ENCODE peak calls at places on chromosomes 13 and 19, in seven cellular contexts. One of them, this sample, is unnamed.

GRCh38 chr19:54002495-54003315 is 11.3 kb downstream of the CACNG6 start:
- DNase-seq in neuronal stem cell: no peak
- DNase-seq in mesenchymal stem cell: no peak
- DNase-seq in trophoblast cell: no peak
- DNase-seq in IMR-90: no peak
- DNase-seq in H1: no peak
- DNase-seq in mesendoderm: no peak
- DNase-seq in this sample: no peak

GRCh38 chr13:99214232-99214631 is 13.6 kb downstream of the UBAC2 start:
- DNase-seq in trophoblast cell: no peak
- DNase-seq in H1: no peak
- DNase-seq in neuronal stem cell: no peak
- DNase-seq in IMR-90: no peak
- DNase-seq in mesenchymal stem cell: no peak
- DNase-seq in mesendoderm: no peak
- DNase-seq in this sample: no peak

GRCh38 chr19:7751157-7751783 is 3.9 kb upstream of the CD209 start:
- DNase-seq in H1: no peak
- DNase-seq in mesendoderm: no peak
- DNase-seq in trophoblast cell: no peak
- DNase-seq in mesenchymal stem cell: no peak
- DNase-seq in neuronal stem cell: no peak
- DNase-seq in IMR-90: peak
- DNase-seq in this sample: no peak

GRCh38 chr13:88764103-88764502 is 1092.9 kb downstream of the SLITRK5 start:
- DNase-seq in trophoblast cell: no peak
- DNase-seq in H1: no peak
- DNase-seq in mesenchymal stem cell: no peak
- DNase-seq in mesendoderm: peak
- DNase-seq in IMR-90: no peak
- DNase-seq in neuronal stem cell: no peak
- DNase-seq in this sample: no peak

GRCh38 chr13:96431044-96431581 is 341.2 kb downstream of the HS6ST3 start:
- DNase-seq in trophoblast cell: no peak
- DNase-seq in IMR-90: no peak
- DNase-seq in mesenchymal stem cell: no peak
- DNase-seq in mesendoderm: peak
- DNase-seq in H1: no peak
- DNase-seq in neuronal stem cell: no peak
- DNase-seq in this sample: no peak

GRCh38 chr19:16525751-16526481 is 16.3 kb downstream of the CHERP start:
- DNase-seq in neuronal stem cell: no peak
- DNase-seq in trophoblast cell: no peak
- DNase-seq in mesenchymal stem cell: no peak
- DNase-seq in H1: no peak
- DNase-seq in IMR-90: no peak
- DNase-seq in mesendoderm: no peak
- DNase-seq in this sample: no peak

GRCh38 chr19:6551607-6552450 is 21.0 kb downstream of the TNFSF9 start:
- DNase-seq in mesendoderm: peak
- DNase-seq in neuronal stem cell: no peak
- DNase-seq in H1: no peak
- DNase-seq in trophoblast cell: no peak
- DNase-seq in IMR-90: no peak
- DNase-seq in mesenchymal stem cell: no peak
- DNase-seq in this sample: peak

GRCh38 chr13:97448503-97449251 is 14.7 kb downstream of the RAP2A start:
- DNase-seq in H1: no peak
- DNase-seq in mesendoderm: peak
- DNase-seq in IMR-90: no peak
- DNase-seq in trophoblast cell: peak
- DNase-seq in mesenchymal stem cell: no peak
- DNase-seq in neuronal stem cell: no peak
- DNase-seq in this sample: no peak

GRCh38 chr19:13797870-13798269 is 2.6 kb downstream of the ZSWIM4 start:
- DNase-seq in H1: no peak
- DNase-seq in neuronal stem cell: no peak
- DNase-seq in IMR-90: peak
- DNase-seq in mesenchymal stem cell: no peak
- DNase-seq in mesendoderm: no peak
- DNase-seq in trophoblast cell: peak
- DNase-seq in this sample: no peak

GRCh38 chr19:14395710-14396338 is 14.6 kb downstream of the ADGRE5 start:
- DNase-seq in neuronal stem cell: no peak
- DNase-seq in IMR-90: no peak
- DNase-seq in mesenchymal stem cell: no peak
- DNase-seq in H1: no peak
- DNase-seq in mesendoderm: no peak
- DNase-seq in trophoblast cell: no peak
- DNase-seq in this sample: no peak

GRCh38 chr13:60448907-60449510 is 52.0 kb downstream of the TDRD3 start:
- DNase-seq in mesendoderm: peak
- DNase-seq in IMR-90: peak
- DNase-seq in neuronal stem cell: peak
- DNase-seq in mesenchymal stem cell: peak
- DNase-seq in trophoblast cell: no peak
- DNase-seq in H1: no peak
- DNase-seq in this sample: no peak

GRCh38 chr13:113655358-113656014 is 2.5 kb downstream of the ATP4B start:
- DNase-seq in mesendoderm: no peak
- DNase-seq in neuronal stem cell: no peak
- DNase-seq in IMR-90: no peak
- DNase-seq in H1: no peak
- DNase-seq in mesenchymal stem cell: no peak
- DNase-seq in trophoblast cell: no peak
- DNase-seq in this sample: no peak

GRCh38 chr19:37947778-37948177 is 40.8 kb downstream of the SIPA1L3 start:
- DNase-seq in IMR-90: no peak
- DNase-seq in H1: no peak
- DNase-seq in trophoblast cell: no peak
- DNase-seq in mesenchymal stem cell: no peak
- DNase-seq in mesendoderm: no peak
- DNase-seq in neuronal stem cell: no peak
- DNase-seq in this sample: no peak
- H2BK120ac ChIP-seq in IMR-90: no peak
- H2BK120ac ChIP-seq in H1: no peak
- H2BK120ac ChIP-seq in trophoblast cell: no peak
- H2BK120ac ChIP-seq in mesenchymal stem cell: no peak
- H2BK120ac ChIP-seq in mesendoderm: no peak
- H2BK120ac ChIP-seq in neuronal stem cell: no peak
- H2BK120ac ChIP-seq in this sample: no peak

GRCh38 chr19:32919365-32919764 is 49.8 kb upstream of the SLC7A9 start:
- DNase-seq in trophoblast cell: no peak
- DNase-seq in mesendoderm: no peak
- DNase-seq in mesenchymal stem cell: no peak
- DNase-seq in neuronal stem cell: no peak
- DNase-seq in H1: no peak
- DNase-seq in IMR-90: no peak
- DNase-seq in this sample: no peak
- H3K18ac ChIP-seq in trophoblast cell: no peak
- H3K18ac ChIP-seq in mesendoderm: no peak
- H3K18ac ChIP-seq in mesenchymal stem cell: no peak
- H3K18ac ChIP-seq in neuronal stem cell: no peak
- H3K18ac ChIP-seq in H1: no peak
- H3K18ac ChIP-seq in IMR-90: no peak
- H3K18ac ChIP-seq in this sample: no peak

DNA sequence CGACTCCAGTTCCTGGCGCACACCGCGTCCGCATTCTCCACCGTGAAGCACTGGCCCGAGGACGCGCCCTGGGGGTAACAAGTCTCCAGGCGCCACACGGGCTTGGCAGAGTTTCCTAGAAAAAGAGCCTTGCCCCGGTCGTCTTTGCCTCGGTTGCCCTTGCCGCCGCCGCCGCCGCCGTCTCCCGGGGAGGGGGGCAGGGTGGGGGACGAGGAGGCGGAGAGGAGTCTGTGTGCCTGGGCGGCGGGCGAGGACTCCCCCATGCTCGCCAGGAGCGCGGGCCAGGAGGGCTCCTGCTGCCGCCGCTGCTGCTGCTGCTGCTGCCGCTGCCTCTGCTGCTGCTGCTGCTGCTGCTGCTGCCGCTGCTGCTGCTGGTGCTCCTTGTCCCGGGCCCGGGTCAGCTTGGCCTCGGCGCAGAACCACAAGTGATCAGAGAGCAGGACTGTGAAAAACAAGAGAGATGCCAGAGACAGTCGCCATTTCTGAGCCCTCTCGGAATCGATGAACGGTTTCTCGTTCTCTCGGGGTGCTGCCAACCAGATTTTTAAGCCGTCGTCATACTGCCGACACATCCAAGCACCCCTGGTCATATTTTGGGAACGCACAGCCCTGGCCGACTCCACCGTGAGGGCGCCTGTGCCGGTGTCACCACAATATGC is 349.2 kb downstream of the LIG4 start:
- DNase-seq in trophoblast cell: no peak
- DNase-seq in neuronal stem cell: peak
- DNase-seq in mesenchymal stem cell: peak
- DNase-seq in IMR-90: peak
- DNase-seq in mesendoderm: peak
- DNase-seq in H1: no peak
- DNase-seq in this sample: peak
- H3K4me2 ChIP-seq in trophoblast cell: peak
- H3K4me2 ChIP-seq in neuronal stem cell: peak
- H3K4me2 ChIP-seq in mesenchymal stem cell: peak
- H3K4me2 ChIP-seq in IMR-90: peak
- H3K4me2 ChIP-seq in mesendoderm: peak
- H3K4me2 ChIP-seq in H1: peak
- H3K4me2 ChIP-seq in this sample: peak

DNA sequence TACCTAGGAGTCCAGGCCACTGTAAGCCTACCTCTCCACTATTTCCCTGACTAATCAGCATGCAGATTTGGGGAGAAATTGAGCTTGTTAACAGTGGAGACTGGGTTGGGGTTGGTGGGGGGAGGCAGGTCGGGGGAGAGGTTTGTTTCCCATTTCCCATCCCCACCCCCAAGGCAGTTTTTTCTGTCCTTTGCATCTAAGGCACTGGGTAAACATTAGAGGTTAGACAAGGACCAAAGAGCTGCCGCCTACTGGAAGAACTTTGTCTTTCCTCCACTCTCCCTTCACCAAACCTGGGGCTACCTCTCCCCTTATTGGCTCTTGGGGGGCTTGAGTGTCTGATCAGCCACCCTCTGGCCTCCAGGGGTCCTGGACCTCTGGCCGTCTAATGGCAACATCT is 953 bp downstream of the KCNN4 start:
- DNase-seq in H1: no peak
- DNase-seq in mesenchymal stem cell: no peak
- DNase-seq in neuronal stem cell: no peak
- DNase-seq in mesendoderm: no peak
- DNase-seq in trophoblast cell: no peak
- DNase-seq in IMR-90: no peak
- DNase-seq in this sample: no peak
- H2BK120ac ChIP-seq in H1: no peak
- H2BK120ac ChIP-seq in mesenchymal stem cell: no peak
- H2BK120ac ChIP-seq in neuronal stem cell: no peak
- H2BK120ac ChIP-seq in mesendoderm: no peak
- H2BK120ac ChIP-seq in trophoblast cell: peak
- H2BK120ac ChIP-seq in IMR-90: no peak
- H2BK120ac ChIP-seq in this sample: no peak

DNA sequence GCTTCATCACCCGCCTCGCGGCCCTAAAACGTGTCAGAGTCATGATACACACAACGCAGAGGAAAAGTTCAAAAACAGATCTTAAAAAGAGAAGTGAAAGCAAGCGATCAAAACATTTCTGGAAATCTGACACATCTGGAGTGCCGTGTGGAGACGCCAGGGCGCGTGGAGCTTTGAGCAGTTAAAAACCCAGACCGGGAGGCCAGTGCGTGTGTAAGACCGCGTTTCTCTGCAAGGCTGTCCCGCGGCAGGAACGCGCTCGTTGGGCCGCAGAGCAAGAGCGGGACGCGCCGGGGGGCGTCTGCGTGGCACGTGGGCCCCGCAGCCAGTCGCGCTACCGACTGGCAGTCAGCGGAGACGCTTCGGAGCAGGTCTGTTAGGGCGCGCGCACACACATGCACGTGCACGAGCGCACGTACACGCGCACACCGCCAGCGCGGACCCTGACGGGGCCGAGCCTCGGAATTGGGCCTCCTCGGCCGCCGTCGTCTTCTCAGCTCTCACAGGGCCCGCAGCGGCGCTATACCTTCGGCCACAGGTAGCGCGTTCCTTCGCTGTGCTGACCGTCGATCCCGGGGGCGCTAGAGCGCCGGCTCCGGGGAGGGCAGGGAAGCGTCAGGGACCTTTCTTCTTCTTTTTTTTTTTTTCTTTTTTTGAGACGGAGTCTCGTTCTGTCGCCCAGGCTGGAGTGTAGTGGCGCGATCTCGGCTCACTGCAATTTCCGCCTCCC is 35.8 kb downstream of the RNF6 start:
- DNase-seq in IMR-90: peak
- DNase-seq in mesendoderm: peak
- DNase-seq in H1: peak
- DNase-seq in mesenchymal stem cell: peak
- DNase-seq in neuronal stem cell: peak
- DNase-seq in trophoblast cell: peak
- DNase-seq in this sample: peak
- H3K18ac ChIP-seq in IMR-90: peak
- H3K18ac ChIP-seq in mesendoderm: no peak
- H3K18ac ChIP-seq in H1: no peak
- H3K18ac ChIP-seq in mesenchymal stem cell: peak
- H3K18ac ChIP-seq in neuronal stem cell: peak
- H3K18ac ChIP-seq in trophoblast cell: peak
- H3K18ac ChIP-seq in this sample: peak

DNA sequence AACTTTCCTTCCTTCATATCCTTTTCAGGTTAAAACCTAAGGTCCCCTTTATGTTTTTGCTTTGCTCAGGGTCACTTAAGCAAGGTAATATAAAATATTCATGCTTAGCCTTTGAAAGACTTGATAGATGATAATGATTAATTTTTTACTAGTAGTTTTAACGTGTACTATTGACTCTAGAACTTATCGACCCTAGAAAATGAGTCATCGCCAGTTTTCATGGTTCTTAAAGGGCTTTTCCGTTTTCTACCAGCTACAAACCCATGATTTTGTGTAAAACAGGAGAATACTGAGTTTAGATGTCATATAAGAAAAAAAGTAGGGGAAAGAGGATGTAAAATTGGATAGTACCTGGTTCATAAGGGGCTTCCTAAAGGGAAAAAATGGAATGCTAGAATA is 75.7 kb downstream of the DHRS12 start:
- DNase-seq in mesenchymal stem cell: no peak
- DNase-seq in mesendoderm: no peak
- DNase-seq in IMR-90: no peak
- DNase-seq in H1: no peak
- DNase-seq in trophoblast cell: no peak
- DNase-seq in neuronal stem cell: no peak
- DNase-seq in this sample: no peak
- H3K4me2 ChIP-seq in mesenchymal stem cell: no peak
- H3K4me2 ChIP-seq in mesendoderm: no peak
- H3K4me2 ChIP-seq in IMR-90: no peak
- H3K4me2 ChIP-seq in H1: no peak
- H3K4me2 ChIP-seq in trophoblast cell: no peak
- H3K4me2 ChIP-seq in neuronal stem cell: no peak
- H3K4me2 ChIP-seq in this sample: no peak

This sample was measured in H9.